ENCODE peak calls at places on chromosomes 11 and 22, in four cellular contexts. K is stimulated activated CD4-positive, alpha-beta T cell treated with anti-CD3 and anti-CD28 coated beads, Interleukin-1b, Interleukin-23, amount 100 ng/mL, for 1 hour; V is iris pigment epithelial cell; F is WTC11. Y is an unnamed sample.

GRCh38 chr11:11998091-11998781 is 10.2 kb downstream of the DKK3 start:
- DNase-seq in K (no peak), F (no peak), V (peak; percentile 95), Y (no peak)

GRCh38 chr22:35337932-35338331 is 38.2 kb downstream of the TOM1 start:
- DNase-seq in V (no peak), K (no peak), F (no peak), Y (no peak)

GRCh38 chr22:40046126-40046525 is 51.4 kb downstream of the FAM83F start:
- DNase-seq in V (no peak), K (no peak), F (no peak), Y (no peak)

GRCh38 chr11:121213568-121213893 is 79.0 kb upstream of the SC5D start:
- DNase-seq in F (no peak), V (no peak), K (no peak), Y (no peak)

GRCh38 chr22:50435701-50436115 is 39.1 kb downstream of the SBF1 start:
- DNase-seq in V (no peak), K (no peak), F (no peak), Y (no peak)

GRCh38 chr11:82899957-82900276 is 313 bp downstream of the PRCP start:
- DNase-seq in K (no peak), V (no peak), F (no peak), Y (no peak)

GRCh38 chr11:92967178-92967577 is 2.3 kb upstream of the MTNR1B start:
- DNase-seq in K (no peak), V (no peak), F (no peak), Y (no peak)

GRCh38 chr11:1548221-1549070 is 23.6 kb downstream of the DUSP8 start:
- DNase-seq in F (peak; percentile 73), V (peak; percentile 47), K (no peak), Y (no peak)

GRCh38 chr11:72712168-72712721 is 38.0 kb upstream of the PDE2A start:
- DNase-seq in V (no peak), K (no peak), F (no peak), Y (no peak)

GRCh38 chr11:30724274-30724673 is 138.1 kb upstream of the MPPED2 start:
- DNase-seq in F (no peak), V (no peak), K (no peak), Y (no peak)

GRCh38 chr11:12263141-12263693 is 114.2 kb upstream of the PARVA start:
- DNase-seq in K (no peak), F (no peak), V (no peak), Y (no peak)

GRCh38 chr11:111417766-111418435 is 38.8 kb upstream of the POU2AF1 start:
- DNase-seq in F (no peak), V (peak; percentile 97), K (no peak), Y (no peak)